ENCODE peak calls at places on chromosomes 11 and 22, in four cellular contexts. S is neuronal stem cell, B is RPMI8226, T is amniotic stem cell. M is an unnamed sample.

GRCh38 chr11:236774-237767 is at the start of gene PSMD13:
- DNase-seq in S (peak), B (peak), T (peak), M (peak)

GRCh38 chr11:132721526-132721925 is 810.8 kb downstream of the OPCML start:
- DNase-seq in S (no peak), B (no peak), T (no peak), M (no peak)

GRCh38 chr11:9170450-9170849 is 79.1 kb upstream of the SCUBE2 start:
- DNase-seq in S (no peak), B (no peak), T (peak), M (no peak)

GRCh38 chr11:9251306-9251705 is 13.8 kb downstream of the DENND5A start:
- DNase-seq in S (no peak), B (no peak), T (no peak), M (peak)

GRCh38 chr11:19832166-19832750 is 119.6 kb downstream of the NAV2 start:
- DNase-seq in S (no peak), B (no peak), T (no peak), M (no peak)

GRCh38 chr11:67491276-67492068 is 8.6 kb downstream of the AIP start:
- DNase-seq in S (no peak), B (no peak), T (no peak), M (no peak)

GRCh38 chr11:2769779-2770555 is 70.2 kb upstream of the KCNQ1OT1 start:
- DNase-seq in S (no peak), B (no peak), T (no peak), M (no peak)

GRCh38 chr11:64178203-64178602 is 7.8 kb upstream of the STIP1 start:
- DNase-seq in S (no peak), B (no peak), T (no peak), M (peak)

GRCh38 chr11:2526808-2527381 is 82.1 kb downstream of the KCNQ1 start:
- DNase-seq in S (no peak), B (peak), T (no peak), M (peak)

GRCh38 chr11:65576867-65577755 is 1.3 kb downstream of the EHBP1L1 start:
- DNase-seq in S (no peak), B (peak), T (no peak), M (no peak)

GRCh38 chr11:95092549-95093324 is 3.1 kb downstream of the ENDOD1 start:
- DNase-seq in S (no peak), B (peak), T (no peak), M (peak)

GRCh38 chr11:62556102-62556871 is 9.7 kb upstream of the AHNAK start:
- DNase-seq in S (no peak), B (peak), T (peak), M (peak)

GRCh38 chr22:41405588-41405987 is 23.8 kb downstream of the TEF start:
- DNase-seq in S (no peak), B (no peak), T (no peak), M (peak)

GRCh38 chr11:58513747-58514367 is 6.0 kb upstream of the OR5B21 start:
- DNase-seq in S (peak), B (peak), T (peak), M (peak)

GRCh38 chr11:61908730-61909622 is 8.4 kb downstream of the RAB3IL1 start:
- DNase-seq in S (no peak), B (peak), T (no peak), M (no peak)

GRCh38 chr11:8258289-8258688 is 5.4 kb downstream of the LMO1 start:
- DNase-seq in S (no peak), B (no peak), T (no peak), M (no peak)

GRCh38 chr11:58688779-58689503 is 42.8 kb downstream of the GLYAT start:
- DNase-seq in S (no peak), B (no peak), T (no peak), M (no peak)

GRCh38 chr11:46247664-46248063 is 29.8 kb upstream of the CREB3L1 start:
- DNase-seq in S (peak), B (peak), T (no peak), M (peak)

GRCh38 chr22:35914357-35914664 is 114.3 kb downstream of the RBFOX2 start:
- DNase-seq in S (no peak), B (no peak), T (no peak), M (no peak)

GRCh38 chr11:102138677-102139076 is 28.4 kb downstream of the YAP1 start:
- DNase-seq in S (no peak), B (no peak), T (peak), M (no peak)

GRCh38 chr11:40202569-40202968 is 1256.9 kb downstream of the LRRC4C start:
- DNase-seq in S (no peak), B (no peak), T (no peak), M (no peak)

GRCh38 chr11:33257897-33258630 is 883 bp downstream of the HIPK3 start:
- DNase-seq in S (peak), B (peak), T (peak), M (peak)

GRCh38 chr11:351411-351810 is 17.9 kb upstream of the B4GALNT4 start:
- DNase-seq in S (no peak), B (no peak), T (no peak), M (no peak)

GRCh38 chr11:67996622-67997459 is 7.1 kb downstream of the UNC93B1 start:
- DNase-seq in S (peak), B (peak), T (no peak), M (peak)

GRCh38 chr11:114151631-114152030 is 92.1 kb downstream of the ZBTB16 start:
- DNase-seq in S (no peak), B (no peak), T (no peak), M (no peak)

GRCh38 chr11:119056397-119056999 is 507 bp downstream of the HYOU1 start:
- DNase-seq in S (peak), B (peak), T (no peak), M (peak)

GRCh38 chr22:44202261-44202789 is 21.6 kb downstream of the PARVG start:
- DNase-seq in S (no peak), B (no peak), T (peak), M (no peak)

GRCh38 chr11:77151804-77152513 is 23.9 kb downstream of the MYO7A start:
- DNase-seq in S (no peak), B (peak), T (no peak), M (no peak)

GRCh38 chr22:23107487-23108323 is 34.1 kb downstream of the RSPH14 start:
- DNase-seq in S (no peak), B (no peak), T (no peak), M (no peak)

GRCh38 chr11:126720539-126721235 is 279.9 kb downstream of the KIRREL3 start:
- DNase-seq in S (no peak), B (no peak), T (no peak), M (no peak)

GRCh38 chr11:34313099-34313517 is 44.7 kb downstream of the ABTB2 start:
- DNase-seq in S (no peak), B (no peak), T (no peak), M (peak)

GRCh38 chr11:95652002-95652472 is 137.5 kb downstream of the FAM76B start:
- DNase-seq in S (no peak), B (no peak), T (no peak), M (no peak)

GRCh38 chr11:108887436-108888238 is 222.8 kb downstream of the DDX10 start:
- DNase-seq in S (no peak), B (no peak), T (no peak), M (no peak)

GRCh38 chr11:122781378-122782040 is 56.8 kb upstream of the CRTAM start:
- DNase-seq in S (peak), B (peak), T (peak), M (peak)

GRCh38 chr11:119108151-119108856 is 1.2 kb downstream of the C2CD2L start:
- DNase-seq in S (no peak), B (peak), T (no peak), M (peak)

GRCh38 chr11:18245396-18245795 is 3.1 kb downstream of the SAA2 start:
- DNase-seq in S (no peak), B (no peak), T (no peak), M (no peak)

GRCh38 chr22:46084943-46085830 is 65.1 kb upstream of the PPARA start:
- DNase-seq in S (no peak), B (no peak), T (no peak), M (no peak)

M was measured in GM12865.